ENCODE peak calls at places on chromosomes 5 and 9, in ten cellular contexts. One of them, this sample, is unnamed.

GRCh38 chr9:121861501-121862180 is 210.2 kb downstream of the DAB2IP start:
- DNase-seq in T-helper 17 cell: no peak
- DNase-seq in NCI-H1417: no peak
- DNase-seq in GM04504: no peak
- DNase-seq in breast epithelium: no peak
- DNase-seq in IMR-90: no peak
- DNase-seq in coronary artery: peak; percentile 68
- DNase-seq in prostate gland: no peak
- DNase-seq in activated CD4-positive, alpha-beta T cell treated with anti-CD3 and anti-CD28 coated beads for 36 hours: peak; percentile 25
- DNase-seq in neuronal stem cell: no peak
- DNase-seq in this sample: no peak

GRCh38 chr5:76604838-76605237 is 18.4 kb downstream of the F2RL2 start:
- DNase-seq in coronary artery: no peak
- DNase-seq in activated CD4-positive, alpha-beta T cell treated with anti-CD3 and anti-CD28 coated beads for 36 hours: no peak
- DNase-seq in neuronal stem cell: no peak
- DNase-seq in NCI-H1417: no peak
- DNase-seq in GM04504: no peak
- DNase-seq in breast epithelium: no peak
- DNase-seq in IMR-90: peak; percentile 64
- DNase-seq in prostate gland: no peak
- DNase-seq in T-helper 17 cell: no peak
- DNase-seq in this sample: no peak

GRCh38 chr9:69097053-69097452 is 61.5 kb downstream of the FXN start:
- DNase-seq in T-helper 17 cell: no peak
- DNase-seq in activated CD4-positive, alpha-beta T cell treated with anti-CD3 and anti-CD28 coated beads for 36 hours: no peak
- DNase-seq in NCI-H1417: no peak
- DNase-seq in coronary artery: no peak
- DNase-seq in neuronal stem cell: no peak
- DNase-seq in breast epithelium: no peak
- DNase-seq in IMR-90: peak; percentile 84
- DNase-seq in prostate gland: peak; percentile 45
- DNase-seq in GM04504: no peak
- DNase-seq in this sample: peak; percentile 65

GRCh38 chr5:36692791-36693763 is 86.7 kb downstream of the SLC1A3 start:
- DNase-seq in T-helper 17 cell: no peak
- DNase-seq in NCI-H1417: no peak
- DNase-seq in coronary artery: no peak
- DNase-seq in IMR-90: peak; percentile 53
- DNase-seq in neuronal stem cell: peak; percentile 68
- DNase-seq in prostate gland: peak; percentile 66
- DNase-seq in breast epithelium: peak; percentile 71
- DNase-seq in activated CD4-positive, alpha-beta T cell treated with anti-CD3 and anti-CD28 coated beads for 36 hours: peak; percentile 74
- DNase-seq in GM04504: no peak
- DNase-seq in this sample: no peak

GRCh38 chr9:19946446-19947109 is 157.7 kb upstream of the SLC24A2 start:
- DNase-seq in IMR-90: peak; percentile 21
- DNase-seq in activated CD4-positive, alpha-beta T cell treated with anti-CD3 and anti-CD28 coated beads for 36 hours: peak; percentile 31
- DNase-seq in breast epithelium: no peak
- DNase-seq in NCI-H1417: no peak
- DNase-seq in coronary artery: no peak
- DNase-seq in T-helper 17 cell: no peak
- DNase-seq in prostate gland: no peak
- DNase-seq in neuronal stem cell: no peak
- DNase-seq in GM04504: no peak
- DNase-seq in this sample: no peak

GRCh38 chr9:86867658-86868313 is 79.5 kb downstream of the GAS1 start:
- DNase-seq in prostate gland: no peak
- DNase-seq in neuronal stem cell: no peak
- DNase-seq in IMR-90: no peak
- DNase-seq in activated CD4-positive, alpha-beta T cell treated with anti-CD3 and anti-CD28 coated beads for 36 hours: no peak
- DNase-seq in T-helper 17 cell: no peak
- DNase-seq in breast epithelium: no peak
- DNase-seq in NCI-H1417: no peak
- DNase-seq in coronary artery: no peak
- DNase-seq in GM04504: no peak
- DNase-seq in this sample: no peak

GRCh38 chr5:88861213-88861612 is 21.8 kb downstream of the MEF2C start:
- DNase-seq in activated CD4-positive, alpha-beta T cell treated with anti-CD3 and anti-CD28 coated beads for 36 hours: no peak
- DNase-seq in NCI-H1417: no peak
- DNase-seq in IMR-90: no peak
- DNase-seq in GM04504: no peak
- DNase-seq in T-helper 17 cell: no peak
- DNase-seq in neuronal stem cell: no peak
- DNase-seq in prostate gland: no peak
- DNase-seq in coronary artery: no peak
- DNase-seq in breast epithelium: no peak
- DNase-seq in this sample: no peak

GRCh38 chr9:93730213-93730612 is 153.8 kb downstream of the PHF2 start:
- DNase-seq in breast epithelium: no peak
- DNase-seq in T-helper 17 cell: no peak
- DNase-seq in activated CD4-positive, alpha-beta T cell treated with anti-CD3 and anti-CD28 coated beads for 36 hours: no peak
- DNase-seq in IMR-90: no peak
- DNase-seq in neuronal stem cell: no peak
- DNase-seq in coronary artery: no peak
- DNase-seq in NCI-H1417: no peak
- DNase-seq in GM04504: no peak
- DNase-seq in prostate gland: no peak
- DNase-seq in this sample: no peak

GRCh38 chr5:155040984-155041383 is 27.4 kb downstream of the KIF4B start:
- DNase-seq in NCI-H1417: no peak
- DNase-seq in activated CD4-positive, alpha-beta T cell treated with anti-CD3 and anti-CD28 coated beads for 36 hours: no peak
- DNase-seq in T-helper 17 cell: no peak
- DNase-seq in neuronal stem cell: no peak
- DNase-seq in GM04504: no peak
- DNase-seq in IMR-90: no peak
- DNase-seq in prostate gland: no peak
- DNase-seq in breast epithelium: no peak
- DNase-seq in coronary artery: no peak
- DNase-seq in this sample: no peak

GRCh38 chr5:107542831-107543231 is 127.9 kb downstream of the EFNA5 start:
- DNase-seq in GM04504: peak; percentile 40
- DNase-seq in activated CD4-positive, alpha-beta T cell treated with anti-CD3 and anti-CD28 coated beads for 36 hours: no peak
- DNase-seq in breast epithelium: peak; percentile 73
- DNase-seq in neuronal stem cell: no peak
- DNase-seq in prostate gland: peak; percentile 82
- DNase-seq in IMR-90: peak; percentile 40
- DNase-seq in T-helper 17 cell: no peak
- DNase-seq in coronary artery: peak; percentile 89
- DNase-seq in NCI-H1417: no peak
- DNase-seq in this sample: peak; percentile 17

GRCh38 chr9:101533334-101534187 is at the start of gene RNF20:
- DNase-seq in IMR-90: peak; percentile 98
- DNase-seq in prostate gland: peak; percentile 100
- DNase-seq in activated CD4-positive, alpha-beta T cell treated with anti-CD3 and anti-CD28 coated beads for 36 hours: peak; percentile 100
- DNase-seq in neuronal stem cell: peak; percentile 98
- DNase-seq in breast epithelium: peak; percentile 99
- DNase-seq in NCI-H1417: peak; percentile 97
- DNase-seq in T-helper 17 cell: peak; percentile 95
- DNase-seq in coronary artery: peak; percentile 100
- DNase-seq in GM04504: peak; percentile 99
- DNase-seq in this sample: peak; percentile 94

GRCh38 chr9:81455826-81456225 is 233.5 kb downstream of the TLE1 start:
- DNase-seq in prostate gland: no peak
- DNase-seq in coronary artery: no peak
- DNase-seq in activated CD4-positive, alpha-beta T cell treated with anti-CD3 and anti-CD28 coated beads for 36 hours: no peak
- DNase-seq in T-helper 17 cell: no peak
- DNase-seq in neuronal stem cell: no peak
- DNase-seq in NCI-H1417: no peak
- DNase-seq in breast epithelium: no peak
- DNase-seq in IMR-90: no peak
- DNase-seq in GM04504: no peak
- DNase-seq in this sample: no peak